ENCODE peak calls at places on chromosomes 6 and 20, in six cellular contexts. K is NCI-H226, S is tibial nerve, E is progenitor cell of endocrine pancreas, Y is cardiac fibroblast, M is HuH-7.5. O is an unnamed sample.

GRCh38 chr6:46790359-46790874 is 2.8 kb upstream of the MEP1A start:
- DNase-seq in Y (no peak), S (no peak), K (no peak), M (no peak), E (no peak), O (no peak)

GRCh38 chr6:41685641-41686380 is 47.5 kb downstream of the MDFI start:
- DNase-seq in Y (no peak), E (no peak), S (no peak), M (no peak), K (no peak), O (no peak)

GRCh38 chr6:10589429-10589727 is 68.2 kb downstream of the GCNT2 start:
- DNase-seq in K (no peak), E (no peak), S (no peak), M (no peak), Y (no peak), O (no peak)

GRCh38 chr6:119012521-119012920 is 65.9 kb downstream of the FAM184A start:
- DNase-seq in K (no peak), M (no peak), S (no peak), E (no peak), Y (no peak), O (peak)

GRCh38 chr6:131762984-131763383 is 44.8 kb upstream of the ENPP1 start:
- DNase-seq in M (no peak), S (no peak), E (no peak), K (no peak), Y (no peak), O (peak)

GRCh38 chr20:53934421-53935352 is 135.7 kb downstream of the BCAS1 start:
- DNase-seq in Y (peak), K (peak), M (no peak), S (no peak), E (no peak), O (peak)

GRCh38 chr20:35709269-35709668 is 10.1 kb downstream of the ROMO1 start:
- DNase-seq in M (no peak), E (no peak), S (no peak), Y (no peak), K (no peak), O (no peak)

GRCh38 chr20:35632539-35633115 is 17.0 kb downstream of the SPAG4 start:
- DNase-seq in M (no peak), K (no peak), Y (no peak), S (no peak), E (no peak), O (no peak)

GRCh38 chr20:38217791-38218565 is 42.6 kb downstream of the KIAA1755 start:
- DNase-seq in S (no peak), K (peak), Y (peak), M (no peak), E (no peak), O (peak)

GRCh38 chr20:36441416-36441815 is 99.9 kb upstream of the MYL9 start:
- DNase-seq in E (no peak), M (no peak), Y (no peak), S (no peak), K (no peak), O (no peak)

GRCh38 chr20:49582413-49583334 is 14.7 kb upstream of the PTGIS start:
- DNase-seq in E (no peak), S (no peak), M (no peak), K (peak), Y (no peak), O (no peak)

GRCh38 chr6:82178084-82178758 is 69.3 kb downstream of the IBTK start:
- DNase-seq in M (no peak), Y (peak), E (no peak), K (no peak), S (no peak), O (peak)

GRCh38 chr20:59123677-59124060 is 40.0 kb upstream of the ZNF831 start:
- DNase-seq in Y (no peak), E (no peak), S (no peak), M (no peak), K (no peak), O (no peak)

GRCh38 chr6:165895421-165896165 is 232.6 kb upstream of the PDE10A start:
- DNase-seq in E (no peak), Y (peak), K (no peak), M (no peak), S (no peak), O (peak)

GRCh38 chr6:32952817-32953739 is at the start of gene HLA-DMA:
- DNase-seq in K (peak), Y (peak), E (peak), S (peak), M (no peak), O (peak)

GRCh38 chr6:150830409-150831165 is 34.9 kb upstream of the MTHFD1L start:
- DNase-seq in S (no peak), Y (peak), M (no peak), E (no peak), K (peak), O (peak)

GRCh38 chr6:37047933-37048850 is 42.7 kb downstream of the FGD2 start:
- DNase-seq in M (no peak), Y (no peak), E (no peak), S (no peak), K (no peak), O (no peak)

GRCh38 chr6:156395276-156395675 is 381.9 kb upstream of the ARID1B start:
- DNase-seq in S (no peak), E (no peak), M (no peak), K (no peak), Y (no peak), O (no peak)

GRCh38 chr20:59220161-59220560 is 56.5 kb downstream of the ZNF831 start:
- DNase-seq in K (no peak), E (no peak), S (no peak), M (no peak), Y (no peak), O (no peak)

GRCh38 chr6:164151161-164151728 is 736.7 kb downstream of the QKI start:
- DNase-seq in K (no peak), Y (no peak), S (no peak), M (no peak), E (no peak), O (no peak)

GRCh38 chr6:40720375-40720748 is 133.2 kb upstream of the LRFN2 start:
- DNase-seq in Y (no peak), S (no peak), M (no peak), E (no peak), K (no peak), O (no peak)

GRCh38 chr20:32709528-32710121 is 33.6 kb downstream of the COMMD7 start:
- DNase-seq in S (no peak), K (peak), Y (no peak), E (no peak), M (peak), O (no peak)

GRCh38 chr20:18666803-18667460 is 79.1 kb downstream of the DTD1 start:
- DNase-seq in E (no peak), K (no peak), Y (no peak), M (no peak), S (no peak), O (peak)

GRCh38 chr6:31094389-31094881 is 17.9 kb downstream of the C6orf15 start:
- DNase-seq in S (no peak), M (no peak), K (peak), E (no peak), Y (no peak), O (no peak)

GRCh38 chr6:106063448-106063850 is 22.7 kb upstream of the PRDM1 start:
- DNase-seq in K (no peak), Y (peak), E (no peak), S (no peak), M (no peak), O (no peak)

GRCh38 chr6:110875548-110876169 is 1.1 kb downstream of the AMD1 start:
- DNase-seq in E (peak), Y (no peak), K (peak), S (no peak), M (no peak), O (peak)

GRCh38 chr6:157101166-157101565 is 222.2 kb downstream of the TMEM242 start:
- DNase-seq in M (no peak), E (no peak), S (no peak), Y (no peak), K (no peak), O (no peak)

GRCh38 chr20:11919046-11919445 is 1.4 kb downstream of the BTBD3 start:
- DNase-seq in M (no peak), K (no peak), Y (peak), S (no peak), E (no peak), O (peak)

GRCh38 chr6:41373919-41374617 is 38.7 kb downstream of the NCR2 start:
- DNase-seq in M (no peak), K (no peak), Y (peak), E (no peak), S (no peak), O (no peak)

GRCh38 chr6:155141002-155141401 is 122.8 kb upstream of the CLDN20 start:
- DNase-seq in Y (no peak), E (no peak), K (no peak), M (no peak), S (no peak), O (no peak)

GRCh38 chr6:145372671-145373123 is 362.6 kb downstream of the EPM2A start:
- DNase-seq in S (no peak), E (no peak), M (no peak), K (no peak), Y (peak), O (peak)

GRCh38 chr20:64137598-64138031 is 26.6 kb upstream of the MYT1 start:
- DNase-seq in E (no peak), K (no peak), M (no peak), S (no peak), Y (no peak), O (no peak)

GRCh38 chr6:133241088-133241900 is at the start of gene EYA4:
- DNase-seq in Y (peak), M (peak), S (no peak), K (peak), E (peak), O (peak)

GRCh38 chr6:142659661-142660060 is 285.3 kb downstream of the HIVEP2 start:
- DNase-seq in S (no peak), K (no peak), E (no peak), M (no peak), Y (no peak), O (no peak)

GRCh38 chr20:1651268-1651667 is 6.3 kb downstream of the SIRPG start:
- DNase-seq in K (no peak), M (no peak), S (no peak), Y (no peak), E (no peak), O (no peak)

GRCh38 chr6:50992232-50992631 is 173.6 kb downstream of the TFAP2B start:
- DNase-seq in Y (no peak), M (no peak), E (no peak), K (no peak), S (no peak), O (no peak)